ENCODE peak calls at places on chromosomes 5 and 9, in five cellular contexts. One of them, this sample, is unnamed.

GRCh38 chr9:3035594-3036389 is 191.9 kb upstream of the PUM3 start:
- DNase-seq in ELR: no peak
- DNase-seq in G401: peak
- DNase-seq in GM12891: no peak
- DNase-seq in GM10248: no peak
- DNase-seq in this sample: peak

GRCh38 chr9:124206391-124206790 is 51.4 kb upstream of the NEK6 start:
- DNase-seq in G401: peak
- DNase-seq in GM12891: no peak
- DNase-seq in GM10248: no peak
- DNase-seq in ELR: no peak
- DNase-seq in this sample: no peak

GRCh38 chr9:69632768-69633167 is 39.4 kb downstream of the APBA1 start:
- DNase-seq in GM12891: no peak
- DNase-seq in GM10248: no peak
- DNase-seq in G401: no peak
- DNase-seq in ELR: no peak
- DNase-seq in this sample: no peak

GRCh38 chr5:1050449-1051365 is 42.1 kb downstream of the NKD2 start:
- DNase-seq in ELR: no peak
- DNase-seq in GM12891: no peak
- DNase-seq in G401: no peak
- DNase-seq in GM10248: no peak
- DNase-seq in this sample: no peak

GRCh38 chr5:131825404-131826013 is 28.7 kb upstream of the FNIP1 start:
- DNase-seq in GM10248: peak
- DNase-seq in ELR: no peak
- DNase-seq in G401: no peak
- DNase-seq in GM12891: no peak
- DNase-seq in this sample: no peak

GRCh38 chr5:33476992-33477391 is 36.2 kb downstream of the TARS1 start:
- DNase-seq in G401: no peak
- DNase-seq in GM10248: no peak
- DNase-seq in GM12891: no peak
- DNase-seq in ELR: peak
- DNase-seq in this sample: no peak

GRCh38 chr5:44900273-44900954 is 91.7 kb downstream of the MRPS30 start:
- DNase-seq in ELR: no peak
- DNase-seq in GM10248: no peak
- DNase-seq in GM12891: no peak
- DNase-seq in G401: no peak
- DNase-seq in this sample: no peak

GRCh38 chr9:137312852-137313325 is 10.8 kb upstream of the NRARP start:
- DNase-seq in G401: no peak
- DNase-seq in GM10248: no peak
- DNase-seq in GM12891: peak
- DNase-seq in ELR: no peak
- DNase-seq in this sample: no peak

GRCh38 chr9:114396558-114397218 is 8.9 kb upstream of the AKNA start:
- DNase-seq in GM10248: no peak
- DNase-seq in GM12891: no peak
- DNase-seq in G401: no peak
- DNase-seq in ELR: no peak
- DNase-seq in this sample: no peak

GRCh38 chr9:38087934-38088925 is 19.2 kb upstream of the SHB start:
- DNase-seq in GM10248: peak
- DNase-seq in ELR: peak
- DNase-seq in G401: peak
- DNase-seq in GM12891: peak
- DNase-seq in this sample: peak

GRCh38 chr9:95494416-95495371 is 22.1 kb downstream of the PTCH1 start:
- DNase-seq in GM12891: peak
- DNase-seq in ELR: no peak
- DNase-seq in GM10248: peak
- DNase-seq in G401: peak
- DNase-seq in this sample: no peak

GRCh38 chr9:121837113-121838010 is 185.9 kb downstream of the DAB2IP start:
- DNase-seq in ELR: no peak
- DNase-seq in GM12891: no peak
- DNase-seq in G401: peak
- DNase-seq in GM10248: no peak
- DNase-seq in this sample: peak

GRCh38 chr5:89073045-89073444 is 190.1 kb upstream of the MEF2C start:
- DNase-seq in GM10248: no peak
- DNase-seq in G401: no peak
- DNase-seq in ELR: no peak
- DNase-seq in GM12891: no peak
- DNase-seq in this sample: no peak

GRCh38 chr9:92180669-92181181 is 65.5 kb upstream of the SPTLC1 start:
- DNase-seq in ELR: peak
- DNase-seq in GM12891: no peak
- DNase-seq in G401: no peak
- DNase-seq in GM10248: no peak
- DNase-seq in this sample: no peak

GRCh38 chr5:8683528-8683927 is 814.6 kb downstream of the MTRR start:
- DNase-seq in ELR: no peak
- DNase-seq in GM12891: no peak
- DNase-seq in G401: peak
- DNase-seq in GM10248: no peak
- DNase-seq in this sample: no peak

GRCh38 chr5:135251099-135251498 is 147.9 kb downstream of the MACROH2A1 start:
- DNase-seq in ELR: no peak
- DNase-seq in G401: no peak
- DNase-seq in GM10248: no peak
- DNase-seq in GM12891: no peak
- DNase-seq in this sample: no peak

This sample was measured in cerebellar cortex.